ENCODE peak calls at places on chromosomes 4 and X, in six cellular contexts. U, C, I, A, V and Z are unnamed samples.
A peak's percentile ranks its signal among the peaks of the same experiment; 100 is the strongest.

GRCh38 chr4:168852933-168853713 is 156.9 kb downstream of the CBR4 start:
- DNase-seq in I (no peak), C (no peak), V (no peak), A (no peak), U (no peak), Z (no peak)

GRCh38 chrX:136259543-136259942 is 8.3 kb upstream of the MAP7D3 start:
- DNase-seq in U (peak; percentile 53), C (peak; percentile 24), I (no peak), A (no peak), V (no peak), Z (no peak)

GRCh38 chr4:56445699-56446098 is 9.6 kb downstream of the PAICS start:
- DNase-seq in U (no peak), A (no peak), V (no peak), I (no peak), C (no peak), Z (no peak)

GRCh38 chr4:8209997-8210396 is 10.9 kb downstream of the SH3TC1 start:
- DNase-seq in V (no peak), I (no peak), C (no peak), U (no peak), A (no peak), Z (no peak)

GRCh38 chr4:88803600-88804096 is 106.0 kb upstream of the NAP1L5 start:
- DNase-seq in I (no peak), V (no peak), C (peak; percentile 67), U (peak; percentile 66), A (peak; percentile 4), Z (no peak)

GRCh38 chrX:6735235-6735634 is 200.3 kb upstream of the VCX3A start:
- DNase-seq in U (no peak), I (no peak), V (no peak), A (no peak), C (no peak), Z (no peak)

GRCh38 chrX:85995641-85996040 is 51.7 kb downstream of the CHM start:
- DNase-seq in V (no peak), A (no peak), U (no peak), I (no peak), C (no peak), Z (no peak)

GRCh38 chrX:106631615-106632014 is 19.8 kb downstream of the RADX start:
- DNase-seq in I (no peak), A (no peak), V (no peak), U (no peak), C (no peak), Z (no peak)

GRCh38 chr4:6917445-6918241 is 8.0 kb downstream of the TBC1D14 start:
- DNase-seq in A (peak; percentile 68), I (peak; percentile 35), U (peak; percentile 91), C (peak; percentile 76), V (peak; percentile 36), Z (no peak)

GRCh38 chrX:70476934-70477733 is 32.5 kb downstream of the DLG3 start:
- DNase-seq in V (peak; percentile 15), C (peak; percentile 52), U (peak; percentile 58), A (no peak), I (peak; percentile 28), Z (no peak)

GRCh38 chrX:68146054-68146453 is 287.2 kb downstream of the OPHN1 start:
- DNase-seq in A (no peak), I (peak; percentile 1), U (peak; percentile 32), C (no peak), V (no peak), Z (no peak)

GRCh38 chr4:140260227-140260626 is 106.2 kb upstream of the MAML3 start:
- DNase-seq in A (no peak), I (peak; percentile 20), C (no peak), V (no peak), U (no peak), Z (no peak)

GRCh38 chr4:78004270-78004669 is 52.9 kb upstream of the FRAS1 start:
- DNase-seq in A (no peak), C (no peak), V (no peak), I (no peak), U (no peak), Z (no peak)

GRCh38 chrX:131752493-131753198 is 208.8 kb downstream of the OR13H1 start:
- DNase-seq in U (no peak), I (no peak), A (no peak), C (no peak), V (no peak), Z (no peak)

GRCh38 chr4:145420595-145421214 is 60.9 kb upstream of the SMAD1 start:
- DNase-seq in C (no peak), U (no peak), I (no peak), A (no peak), V (no peak), Z (no peak)

GRCh38 chrX:153460826-153461225 is 9.6 kb downstream of the HAUS7 start:
- DNase-seq in U (peak; percentile 51), I (peak; percentile 67), A (peak; percentile 63), V (peak; percentile 67), C (no peak), Z (peak; percentile 49)

GRCh38 chr4:139919513-139919912 is 234.5 kb downstream of the MAML3 start:
- DNase-seq in I (no peak), V (no peak), A (no peak), U (no peak), C (no peak), Z (no peak)

GRCh38 chr4:89256203-89256800 is 51.3 kb downstream of the GPRIN3 start:
- DNase-seq in C (no peak), V (no peak), A (no peak), I (no peak), U (no peak), Z (no peak)

GRCh38 chr4:47483722-47484121 is 1.4 kb upstream of the ATP10D start:
- DNase-seq in I (no peak), V (no peak), C (no peak), U (no peak), A (no peak), Z (no peak)

GRCh38 chr4:86549163-86549788 is 44.8 kb upstream of the PTPN13 start:
- DNase-seq in C (no peak), A (no peak), V (no peak), U (no peak), I (no peak), Z (no peak)

GRCh38 chrX:38166478-38167083 is 54.1 kb downstream of the SRPX start:
- DNase-seq in I (peak; percentile 4), U (peak; percentile 39), V (no peak), A (peak; percentile 23), C (no peak), Z (no peak)
- TF ChIP-seq CTCF in I (peak; percentile 67), U (peak; percentile 19), V (peak; percentile 72), A (peak; percentile 54), C (peak; percentile 48), Z (peak; percentile 70)

GRCh38 chr4:158578476-158578875 is 56.8 kb downstream of the RXFP1 start:
- DNase-seq in A (no peak), V (no peak), U (peak; percentile 30), I (peak; percentile 4), C (no peak), Z (no peak)
- TF ChIP-seq CTCF in A (peak; percentile 20), V (no peak), U (peak; percentile 31), I (peak; percentile 37), C (no peak), Z (no peak)

GRCh38 chr4:173821851-173822250 is 291.8 kb upstream of the HAND2 start:
- DNase-seq in U (no peak), V (no peak), A (no peak), I (no peak), C (no peak), Z (no peak)

GRCh38 chr4:173829565-173829964 is 299.5 kb upstream of the HAND2 start:
- DNase-seq in I (no peak), A (no peak), C (no peak), V (no peak), U (no peak), Z (no peak)

DNA sequence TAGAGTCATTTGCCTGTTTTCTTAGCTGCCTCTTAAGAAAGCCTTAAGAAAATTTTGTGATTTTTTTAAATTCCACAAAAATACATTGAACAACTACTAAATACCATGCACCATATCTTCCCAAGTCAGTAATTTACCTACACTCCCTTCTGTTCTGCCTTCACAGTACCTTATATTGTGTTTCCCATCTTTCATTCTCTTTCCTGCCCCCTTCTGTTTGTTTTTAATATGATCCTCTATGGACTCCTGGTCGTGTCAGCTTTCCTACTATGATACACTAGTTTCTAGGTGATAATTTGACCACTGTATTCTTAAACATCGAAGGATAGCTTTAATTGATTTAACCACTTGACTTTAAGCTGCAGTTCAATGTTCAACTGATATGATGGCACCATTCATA is 297.7 kb upstream of the HAND2 start:
- DNase-seq in I (no peak), V (no peak), C (no peak), A (no peak), U (peak; percentile 6), Z (no peak)
- TF ChIP-seq CTCF in I (no peak), V (no peak), C (peak; percentile 10), A (no peak), U (no peak), Z (no peak)

GRCh38 chr4:112766422-112766821 is 129.5 kb downstream of the LARP7 start:
- DNase-seq in A (peak; percentile 37), C (peak; percentile 26), I (no peak), V (peak; percentile 36), U (peak; percentile 38), Z (no peak)
- TF ChIP-seq CTCF in A (peak; percentile 48), C (no peak), I (peak; percentile 18), V (no peak), U (peak; percentile 44), Z (peak; percentile 51)

GRCh38 chr4:186724048-186724860 is 598 bp upstream of the FAT1 start:
- DNase-seq in C (peak; percentile 42), I (peak; percentile 18), V (peak; percentile 63), A (no peak), U (no peak), Z (peak; percentile 32)

GRCh38 chr4:186726440-186727148 is 2.9 kb upstream of the FAT1 start:
- DNase-seq in U (no peak), A (no peak), V (peak; percentile 81), C (peak; percentile 52), I (peak; percentile 53), Z (peak; percentile 87)

GRCh38 chr4:186726150-186726439 is 2.4 kb upstream of the FAT1 start:
- DNase-seq in V (no peak), U (no peak), A (no peak), C (no peak), I (peak; percentile 18), Z (no peak)

GRCh38 chr4:186724861-186725419 is 1.3 kb upstream of the FAT1 start:
- DNase-seq in A (peak; percentile 36), U (no peak), V (peak; percentile 11), C (no peak), I (no peak), Z (no peak)

GRCh38 chr4:186725422-186726149 is 1.9 kb upstream of the FAT1 start:
- DNase-seq in C (peak; percentile 79), V (peak; percentile 66), U (no peak), I (peak; percentile 72), A (peak; percentile 37), Z (peak; percentile 58)
- TF ChIP-seq CTCF in C (peak; percentile 42), V (peak; percentile 33), U (no peak), I (peak; percentile 78), A (no peak), Z (peak; percentile 80)

DNA sequence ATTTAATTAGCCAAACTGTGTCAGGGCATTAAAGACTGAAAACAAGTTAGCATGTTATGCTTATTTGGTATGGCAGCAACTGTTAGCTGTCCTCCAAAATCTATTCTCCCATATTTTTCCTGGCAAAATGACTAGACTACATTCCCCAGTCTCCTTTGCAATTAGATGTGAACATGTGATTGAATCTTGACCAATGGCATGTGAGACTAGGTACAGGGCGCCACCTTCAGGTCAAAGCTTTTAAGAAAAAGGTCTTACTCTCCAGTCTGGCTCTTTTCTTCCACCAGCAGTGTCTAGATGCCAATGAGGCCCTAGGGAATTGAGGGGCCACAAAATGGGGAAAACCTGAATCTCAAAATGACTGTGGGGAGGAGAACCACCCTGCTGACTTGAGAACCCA is 408.2 kb downstream of the SMARCA1 start:
- DNase-seq in C (no peak), U (peak; percentile 56), I (peak; percentile 13), A (peak; percentile 30), V (peak; percentile 57), Z (no peak)
- TF ChIP-seq CTCF in C (no peak), U (peak; percentile 34), I (peak; percentile 22), A (peak; percentile 51), V (peak; percentile 45), Z (peak; percentile 54)